ENCODE peak calls at places on chromosomes 3 and 15, in six cellular contexts. A, P, F, S, Y and K are unnamed samples.

GRCh38 chr15:69508659-69509058 is 56.0 kb downstream of the RPLP1 start:
- DNase-seq in A (no peak), P (no peak), F (no peak), S (no peak), Y (no peak), K (no peak)

GRCh38 chr15:31127596-31128261 is 26.2 kb upstream of the TRPM1 start:
- DNase-seq in A (no peak), P (no peak), F (no peak), S (no peak), Y (no peak), K (no peak)

GRCh38 chr3:44323341-44323955 is 15.1 kb upstream of the TCAIM start:
- DNase-seq in A (peak), P (peak), F (peak), S (peak), Y (peak), K (no peak)

GRCh38 chr15:72585659-72586058 is 68.8 kb upstream of the GOLGA6B start:
- DNase-seq in A (no peak), P (no peak), F (no peak), S (no peak), Y (no peak), K (no peak)

GRCh38 chr15:66779331-66780009 is 77.4 kb downstream of the SMAD6 start:
- DNase-seq in A (no peak), P (no peak), F (no peak), S (peak), Y (peak), K (no peak)

GRCh38 chr3:58288011-58288728 is 17.9 kb upstream of the RPP14 start:
- DNase-seq in A (no peak), P (no peak), F (no peak), S (no peak), Y (no peak), K (no peak)

GRCh38 chr3:85110393-85110792 is 151.6 kb downstream of the CADM2 start:
- DNase-seq in A (no peak), P (no peak), F (no peak), S (no peak), Y (no peak), K (no peak)

GRCh38 chr3:25297667-25298585 is 130.1 kb upstream of the RARB start:
- DNase-seq in A (no peak), P (no peak), F (no peak), S (no peak), Y (no peak), K (no peak)

GRCh38 chr3:53544357-53544756 is 49.9 kb downstream of the CACNA1D start:
- DNase-seq in A (no peak), P (no peak), F (no peak), S (no peak), Y (no peak), K (no peak)

GRCh38 chr15:62344806-62345539 is 179.9 kb upstream of the C2CD4B start:
- DNase-seq in A (peak), P (no peak), F (peak), S (peak), Y (no peak), K (peak)

GRCh38 chr15:75328493-75329314 is 7.2 kb upstream of the COMMD4 start:
- DNase-seq in A (no peak), P (no peak), F (no peak), S (no peak), Y (peak), K (no peak)

GRCh38 chr3:12479919-12480425 is 4.3 kb upstream of the TSEN2 start:
- DNase-seq in A (peak), P (peak), F (peak), S (peak), Y (no peak), K (peak)

GRCh38 chr3:184740509-184741258 is 28.8 kb upstream of the MAGEF1 start:
- DNase-seq in A (peak), P (no peak), F (peak), S (no peak), Y (no peak), K (no peak)

GRCh38 chr3:125129512-125129962 is 73.7 kb upstream of the HEG1 start:
- DNase-seq in A (peak), P (peak), F (peak), S (peak), Y (peak), K (no peak)

GRCh38 chr3:101936419-101937331 is 87.4 kb downstream of the NFKBIZ start:
- DNase-seq in A (no peak), P (no peak), F (no peak), S (no peak), Y (no peak), K (peak)

GRCh38 chr3:178131801-178132200 is 404.4 kb upstream of the KCNMB2 start:
- DNase-seq in A (no peak), P (no peak), F (no peak), S (no peak), Y (no peak), K (no peak)

GRCh38 chr15:25728816-25729215 is 134.3 kb downstream of the ATP10A start:
- DNase-seq in A (no peak), P (no peak), F (no peak), S (no peak), Y (peak), K (no peak)

GRCh38 chr3:169591983-169592644 is 71.4 kb downstream of the MECOM start:
- DNase-seq in A (no peak), P (peak), F (no peak), S (no peak), Y (no peak), K (no peak)

GRCh38 chr3:62113092-62113491 is 260.3 kb downstream of the FEZF2 start:
- DNase-seq in A (no peak), P (no peak), F (no peak), S (no peak), Y (no peak), K (no peak)

GRCh38 chr3:133256787-133257483 is 142.9 kb upstream of the BFSP2 start:
- DNase-seq in A (no peak), P (no peak), F (no peak), S (no peak), Y (no peak), K (no peak)

GRCh38 chr3:70824785-70825184 is 512.3 kb upstream of the MDFIC2 start:
- DNase-seq in A (no peak), P (no peak), F (no peak), S (no peak), Y (no peak), K (no peak)

GRCh38 chr3:101725192-101725889 is 927 bp downstream of the CEP97 start:
- DNase-seq in A (peak), P (peak), F (peak), S (peak), Y (peak), K (no peak)

GRCh38 chr3:78804251-78805037 is 963.4 kb downstream of the ROBO1 start:
- DNase-seq in A (peak), P (no peak), F (no peak), S (no peak), Y (no peak), K (no peak)

GRCh38 chr15:45166792-45167630 is 20.8 kb downstream of the SHF start:
- DNase-seq in A (peak), P (peak), F (peak), S (peak), Y (peak), K (peak)

GRCh38 chr3:185157347-185157746 is 4.5 kb upstream of the C3orf70 start:
- DNase-seq in A (no peak), P (no peak), F (no peak), S (no peak), Y (no peak), K (no peak)

GRCh38 chr3:65890328-65890727 is 148.4 kb downstream of the MAGI1 start:
- DNase-seq in A (no peak), P (no peak), F (no peak), S (no peak), Y (no peak), K (no peak)

GRCh38 chr3:51670711-51671089 is 352 bp upstream of the TEX264 start:
- DNase-seq in A (no peak), P (no peak), F (no peak), S (no peak), Y (no peak), K (no peak)

GRCh38 chr3:51673181-51673801 is 2.2 kb downstream of the TEX264 start:
- DNase-seq in A (no peak), P (peak), F (peak), S (no peak), Y (peak), K (no peak)

GRCh38 chr3:51672083-51672475 is 1.0 kb downstream of the TEX264 start:
- DNase-seq in A (no peak), P (no peak), F (no peak), S (no peak), Y (no peak), K (no peak)

GRCh38 chr3:51670053-51670666 is 892 bp upstream of the TEX264 start:
- DNase-seq in A (no peak), P (no peak), F (no peak), S (no peak), Y (no peak), K (no peak)

DNA sequence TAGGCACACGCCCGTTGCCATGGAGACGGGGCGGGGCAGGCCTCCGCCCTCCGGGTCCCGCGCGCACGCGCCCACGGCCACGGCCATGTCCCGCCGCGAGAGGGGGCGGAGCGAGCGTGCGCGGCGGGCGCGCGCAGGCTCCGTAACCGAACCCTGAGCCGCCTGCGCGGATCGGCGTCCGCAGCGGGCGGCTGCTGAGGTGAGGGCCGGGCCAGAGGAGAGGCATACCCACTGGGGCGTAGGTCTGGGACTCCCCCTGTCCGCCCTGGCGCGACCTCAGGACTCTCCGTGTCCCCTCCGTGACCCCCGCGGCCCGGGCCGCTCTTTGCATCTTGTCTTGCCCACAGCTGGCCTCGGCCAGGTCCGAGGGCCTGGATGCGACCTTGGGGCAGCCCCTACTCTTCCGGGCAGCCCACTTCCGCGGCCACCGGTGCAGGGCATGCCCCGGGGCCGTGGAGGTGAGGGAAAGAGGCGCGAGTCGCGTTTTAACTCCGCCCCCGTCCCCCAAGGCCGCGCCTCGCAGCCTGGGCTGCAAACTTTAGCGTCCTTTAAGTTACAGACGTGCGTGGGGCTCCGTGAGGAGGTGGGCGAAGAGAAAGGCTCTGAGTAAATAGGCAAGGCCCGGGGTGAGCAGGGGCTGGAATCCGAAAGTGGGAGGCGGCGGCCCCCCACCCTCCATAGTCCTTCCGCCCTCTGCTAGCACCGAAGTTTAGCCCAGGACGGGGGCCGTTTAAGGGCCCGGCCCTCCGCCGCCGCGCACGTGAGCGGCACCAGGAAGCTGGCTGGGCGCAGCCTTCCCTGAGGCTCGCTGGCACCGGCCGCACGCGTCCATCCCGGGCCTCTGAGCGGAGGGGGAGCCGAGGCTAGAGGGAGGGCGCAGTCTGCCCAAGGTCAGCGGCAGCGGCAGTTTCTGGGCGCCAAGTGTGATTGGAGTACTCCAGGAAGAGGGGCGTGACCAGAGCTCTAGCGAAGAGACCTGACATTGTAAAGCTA is at the start of gene TEX264:
- DNase-seq in A (peak), P (peak), F (peak), S (peak), Y (peak), K (peak)
- TF ChIP-seq POLR2A in A (peak), P (no peak), F (peak), S (peak), Y (peak), K (peak)

DNA sequence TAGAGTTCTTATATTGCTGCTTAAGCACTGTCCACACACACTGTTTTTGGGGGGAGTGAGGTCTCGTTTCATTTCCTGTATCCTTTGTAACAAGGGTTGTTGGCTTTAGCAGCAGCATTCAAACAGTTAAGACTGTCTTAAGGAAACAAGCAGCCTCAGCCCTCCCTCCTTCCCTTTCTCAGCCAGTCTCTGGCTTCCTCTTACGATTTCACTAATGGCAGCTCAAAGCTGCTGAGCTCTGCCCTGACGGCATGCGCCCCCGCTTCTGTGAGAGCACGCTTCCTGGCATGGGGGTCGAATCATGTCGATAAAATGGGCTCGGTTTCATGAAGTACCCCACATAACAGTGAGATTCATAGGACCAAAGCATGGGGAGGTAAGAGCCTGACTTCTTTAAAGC is 105.0 kb downstream of the KLHL25 start:
- DNase-seq in A (peak), P (peak), F (peak), S (peak), Y (no peak), K (no peak)
- TF ChIP-seq POLR2A in A (no peak), P (no peak), F (peak), S (peak), Y (no peak), K (peak)

DNA sequence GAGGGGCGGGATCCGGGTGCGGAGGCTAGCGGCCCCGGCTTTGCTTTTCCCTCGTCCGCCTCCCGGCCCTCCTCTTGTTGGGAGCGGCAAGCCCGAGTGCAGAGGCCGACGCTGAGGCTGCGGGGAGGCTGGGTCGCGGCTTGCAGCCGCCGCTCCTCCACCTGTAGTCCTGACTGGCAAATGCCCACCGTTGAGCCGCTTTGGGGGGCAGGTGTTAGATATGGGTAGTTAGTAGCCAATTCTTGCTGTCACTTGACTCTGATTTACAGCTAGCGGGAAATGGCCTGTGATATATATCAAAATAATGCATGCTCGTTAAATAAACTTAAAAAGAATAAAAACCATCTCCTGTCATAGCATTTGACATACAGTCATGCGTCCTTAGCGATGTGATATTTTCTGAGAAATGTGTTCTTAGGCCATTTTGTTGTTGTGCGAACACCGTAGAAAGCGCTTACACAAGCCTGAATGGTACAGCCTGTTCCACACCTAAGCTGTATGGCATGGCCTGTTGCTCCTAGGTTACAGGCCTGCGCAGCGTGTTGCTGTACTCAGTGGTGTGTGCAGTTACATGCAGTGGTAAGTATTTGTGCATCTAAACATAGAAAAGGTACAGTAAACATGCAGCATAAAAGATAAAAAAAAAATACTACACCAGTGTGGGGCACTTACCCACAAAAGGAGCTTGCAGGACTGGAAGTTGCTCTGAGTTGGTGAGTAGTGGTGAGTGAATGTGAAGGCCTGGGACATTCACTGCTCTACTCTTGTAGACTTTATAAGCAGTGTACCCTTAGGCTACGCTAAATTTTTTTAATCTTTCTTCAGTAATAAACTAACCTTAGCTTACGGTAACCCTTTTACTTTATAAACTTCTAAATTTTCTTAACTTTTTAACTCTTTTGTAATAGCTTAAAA is 873 bp downstream of the CAPN7 start:
- DNase-seq in A (peak), P (peak), F (peak), S (peak), Y (peak), K (peak)
- TF ChIP-seq POLR2A in A (no peak), P (no peak), F (no peak), S (no peak), Y (no peak), K (no peak)

GRCh38 chr15:96047255-96047931 is 283.1 kb upstream of the NR2F2 start:
- DNase-seq in A (peak), P (no peak), F (no peak), S (no peak), Y (no peak), K (no peak)
- TF ChIP-seq POLR2A in A (no peak), P (no peak), F (no peak), S (no peak), Y (no peak), K (no peak)

DNA sequence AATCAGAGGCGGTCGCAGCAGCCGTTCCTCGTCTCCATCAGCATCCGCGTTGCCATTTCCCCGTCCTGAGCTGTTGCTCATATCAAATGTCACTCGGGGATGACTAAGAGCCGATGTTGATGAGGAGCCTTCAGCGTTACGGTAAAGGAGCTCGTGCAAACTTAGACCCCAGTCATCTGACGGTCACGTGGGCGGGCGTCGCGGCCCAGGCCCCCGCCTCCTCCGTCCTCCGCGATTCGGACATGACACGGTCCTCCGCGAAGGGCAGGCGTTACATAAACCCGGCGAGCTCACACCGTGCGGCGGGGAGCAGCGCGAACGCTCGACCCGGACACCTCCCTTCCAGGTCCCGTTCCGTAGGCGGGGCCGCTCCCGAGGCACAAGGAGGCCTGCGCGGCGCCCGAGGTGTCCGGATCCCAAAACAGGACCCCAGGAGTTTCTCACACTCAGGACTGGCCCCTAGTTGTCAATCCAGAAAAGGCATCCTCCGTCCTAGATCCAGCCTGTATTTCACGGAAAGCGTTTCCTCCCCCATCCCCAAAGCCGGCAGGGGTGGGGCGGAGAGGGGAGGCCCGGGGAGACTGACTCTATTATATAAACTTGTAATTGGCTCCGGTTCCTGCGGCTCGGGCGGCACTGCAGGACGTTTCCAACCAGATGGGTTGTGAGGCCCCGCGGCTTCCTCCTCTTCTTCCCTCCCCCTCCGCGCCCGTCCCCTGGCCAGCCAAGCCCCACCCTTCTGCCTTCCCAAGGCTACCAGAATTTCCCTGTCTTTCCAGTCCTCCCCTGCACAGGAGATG is 100.0 kb upstream of the IGF1R start:
- DNase-seq in A (peak), P (peak), F (peak), S (peak), Y (peak), K (no peak)
- TF ChIP-seq POLR2A in A (no peak), P (no peak), F (no peak), S (no peak), Y (peak), K (no peak)

DNA sequence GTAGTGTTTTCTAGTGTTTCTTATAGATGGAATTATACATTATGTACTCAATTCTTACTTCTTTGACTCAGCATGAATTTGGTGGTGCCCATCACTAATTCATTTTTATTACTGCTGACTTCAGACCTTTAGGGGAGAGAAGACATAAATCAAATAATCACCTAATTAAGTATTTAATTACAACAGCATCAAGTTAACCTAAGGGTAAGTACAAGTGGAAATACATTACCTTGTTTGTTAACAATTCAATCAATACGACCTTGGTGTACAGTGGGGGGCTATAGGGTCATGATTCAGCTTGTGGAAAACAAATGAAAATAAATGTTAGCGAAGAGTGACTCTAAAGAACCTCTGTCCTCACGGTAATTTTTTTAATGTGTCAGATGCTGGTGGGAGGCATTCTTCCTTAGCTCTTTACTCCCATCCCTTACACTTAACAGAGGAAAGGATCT is 538 bp upstream of the CAPN7 start:
- DNase-seq in A (no peak), P (no peak), F (no peak), S (no peak), Y (no peak), K (no peak)
- TF ChIP-seq POLR2A in A (no peak), P (no peak), F (no peak), S (no peak), Y (peak), K (no peak)

DNA sequence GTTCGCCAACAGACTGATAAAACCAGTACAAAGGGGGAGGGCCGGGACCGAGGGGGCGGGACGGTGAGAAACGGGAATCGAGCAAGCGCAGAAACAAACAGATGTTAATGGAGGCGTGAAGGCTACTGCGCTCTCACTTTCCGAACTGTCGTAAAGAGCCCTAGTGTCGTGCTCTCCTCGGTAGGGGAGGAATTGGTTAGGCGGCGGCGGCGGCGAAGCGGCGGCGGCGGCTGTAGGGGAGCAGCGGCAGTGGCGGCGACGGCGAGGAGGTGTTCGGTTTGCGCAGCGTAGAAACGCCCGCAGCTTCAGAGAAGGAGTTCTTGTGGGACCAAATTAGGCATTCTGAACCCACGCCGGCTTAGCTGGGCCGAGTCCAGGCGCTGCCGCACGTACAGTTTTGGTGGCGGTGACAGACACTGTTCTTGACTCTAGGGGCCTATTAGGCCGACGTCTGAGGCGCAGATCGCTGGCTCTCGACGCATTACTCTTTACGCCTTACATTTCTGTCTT is at the start of gene RNF111:
- DNase-seq in A (peak), P (peak), F (peak), S (peak), Y (peak), K (peak)
- TF ChIP-seq POLR2A in A (peak), P (no peak), F (peak), S (peak), Y (peak), K (peak)